ENCODE peak calls at places on chromosomes 4 and X, in seven cellular contexts. Q is testis; K is CD8-positive, alpha-beta memory T cell; D is heart right ventricle; R is right cardiac atrium; X is MM.1S; L is body of pancreas. S is an unnamed sample. For H3K27me3 and H3K9me3, the result is how much of the 10 kb centered on the place peaks cover.

GRCh38 chr4:64068096-64068495 is 341.2 kb downstream of the TECRL start:
- DNase-seq in Q (no peak), K (no peak), D (no peak), R (no peak), X (no peak), L (no peak), S (peak)

GRCh38 chr4:88592600-88593448 is 544 bp downstream of the HERC3 start:
- DNase-seq in Q (peak), K (peak), D (peak), R (peak), X (peak), L (peak), S (peak)

GRCh38 chrX:149570668-149571067 is 16.6 kb downstream of the MAGEA9B start:
- DNase-seq in Q (no peak), K (no peak), D (no peak), R (no peak), X (no peak), L (no peak), S (peak)

GRCh38 chrX:29299689-29300088 is 712.4 kb downstream of the IL1RAPL1 start:
- DNase-seq in Q (no peak), K (no peak), D (no peak), R (no peak), X (no peak), L (no peak), S (no peak)

GRCh38 chr4:62209757-62210156 is 1009.6 kb downstream of the ADGRL3 start:
- DNase-seq in Q (no peak), K (no peak), D (no peak), R (no peak), X (no peak), L (no peak), S (peak)

GRCh38 chrX:22159071-22159470 is 113.6 kb upstream of the CBLL2 start:
- DNase-seq in Q (no peak), K (no peak), D (no peak), R (no peak), X (no peak), L (no peak), S (peak)

GRCh38 chr4:17511950-17512795 is at the start of gene QDPR:
- DNase-seq in Q (peak), K (peak), D (peak), R (peak), X (peak), L (peak), S (peak)

GRCh38 chr4:37073226-37073840 is 171.2 kb upstream of the NWD2 start:
- DNase-seq in Q (no peak), K (no peak), D (no peak), R (no peak), X (no peak), L (no peak), S (peak)

GRCh38 chrX:39759526-39760224 is 338.1 kb downstream of the BCOR start:
- DNase-seq in Q (peak), K (no peak), D (peak), R (peak), X (no peak), L (peak), S (peak)

GRCh38 chrX:1537031-1537715 is at the start of gene P2RY8:
- DNase-seq in Q (peak), K (peak), D (peak), R (peak), X (peak), L (peak), S (peak)

GRCh38 chr4:44157611-44158277 is 290.9 kb downstream of the KCTD8 start:
- DNase-seq in Q (no peak), K (no peak), D (no peak), R (no peak), X (no peak), L (no peak), S (peak)

GRCh38 chrX:124388562-124388961 is 42.2 kb downstream of the SH2D1A start:
- DNase-seq in Q (peak), K (peak), D (peak), R (peak), X (peak), L (peak), S (peak)

GRCh38 chr4:76896731-76897521 is 1.0 kb downstream of the SOWAHB start:
- DNase-seq in Q (peak), K (no peak), D (peak), R (peak), X (peak), L (peak), S (no peak)

GRCh38 chr4:139082750-139083532 is 67.4 kb downstream of the NOCT start:
- DNase-seq in Q (peak), K (peak), D (peak), R (peak), X (peak), L (peak), S (peak)

GRCh38 chr4:55742655-55743191 is 76.9 kb upstream of the EXOC1L start:
- DNase-seq in Q (peak), K (no peak), D (no peak), R (no peak), X (no peak), L (no peak), S (peak)

GRCh38 chr4:84568496-84568895 is 14.4 kb upstream of the CDS1 start:
- DNase-seq in Q (no peak), K (no peak), D (no peak), R (no peak), X (no peak), L (no peak), S (peak)

GRCh38 chr4:121541696-121542095 is 155.1 kb downstream of the ANXA5 start:
- DNase-seq in Q (no peak), K (no peak), D (no peak), R (no peak), X (no peak), L (no peak), S (no peak)

GRCh38 chrX:16839852-16840460 is 30.2 kb downstream of the RBBP7 start:
- DNase-seq in Q (no peak), K (no peak), D (no peak), R (no peak), X (no peak), L (no peak), S (peak)

GRCh38 chrX:53656845-53657244 is 29.7 kb downstream of the HUWE1 start:
- DNase-seq in Q (no peak), K (no peak), D (no peak), R (no peak), X (no peak), L (no peak), S (no peak)

GRCh38 chrX:44874481-44875184 is 1.6 kb downstream of the KDM6A start:
- DNase-seq in Q (peak), K (peak), D (no peak), R (no peak), X (peak), L (peak), S (peak)

GRCh38 chr4:156870166-156870565 is 101.4 kb downstream of the PDGFC start:
- DNase-seq in Q (no peak), K (no peak), D (no peak), R (no peak), X (no peak), L (no peak), S (no peak)

GRCh38 chrX:118347131-118347530 is 1.2 kb downstream of the WDR44 start:
- DNase-seq in Q (no peak), K (no peak), D (no peak), R (no peak), X (peak), L (peak), S (no peak)

GRCh38 chrX:72060196-72060974 is 71.3 kb downstream of the RTL5 start:
- DNase-seq in Q (no peak), K (no peak), D (no peak), R (no peak), X (no peak), L (peak), S (peak)

GRCh38 chr4:108483077-108483476 is 137.3 kb upstream of the RPL34 start:
- DNase-seq in Q (no peak), K (no peak), D (no peak), R (no peak), X (peak), L (no peak), S (peak)

GRCh38 chr4:3767569-3768288 is 1.5 kb downstream of the ADRA2C start:
- DNase-seq in Q (peak), K (no peak), D (no peak), R (peak), X (no peak), L (peak), S (no peak)

GRCh38 chr4:187176261-187176910 is 452.7 kb upstream of the FAT1 start:
- DNase-seq in Q (no peak), K (no peak), D (no peak), R (peak), X (no peak), L (no peak), S (no peak)

GRCh38 chr4:25916870-25917269 is 2.9 kb downstream of the SMIM20 start:
- DNase-seq in Q (no peak), K (no peak), D (no peak), R (no peak), X (no peak), L (no peak), S (no peak)

GRCh38 chr4:109682875-109683274 is 20.4 kb downstream of the CASP6 start:
- DNase-seq in Q (no peak), K (no peak), D (no peak), R (no peak), X (no peak), L (no peak), S (no peak)

GRCh38 chr4:51932684-51933083 is 87.5 kb downstream of the LRRC66 start:
- DNase-seq in Q (no peak), K (no peak), D (no peak), R (no peak), X (no peak), L (peak), S (no peak)

GRCh38 chrX:153582896-153583295 is 16.0 kb downstream of the CCNQ start:
- DNase-seq in Q (no peak), K (peak), D (peak), R (peak), X (peak), L (peak), S (peak)

GRCh38 chrX:34809096-34809495 is 133.5 kb upstream of the FAM47B start:
- DNase-seq in Q (no peak), K (no peak), D (no peak), R (no peak), X (no peak), L (no peak), S (no peak)

GRCh38 chr4:183078634-183079033 is 20.4 kb upstream of the WWC2 start:
- DNase-seq in Q (peak), K (no peak), D (no peak), R (no peak), X (no peak), L (no peak), S (no peak)

GRCh38 chrX:51496501-51497291 is at the start of gene NUDT11:
- DNase-seq in Q (peak), K (no peak), D (peak), R (peak), X (peak), L (peak), S (peak)

GRCh38 chrX:134625315-134625718 is 33.0 kb downstream of the PLAC1 start:
- DNase-seq in Q (no peak), K (no peak), D (peak), R (peak), X (no peak), L (no peak), S (no peak)

DNA sequence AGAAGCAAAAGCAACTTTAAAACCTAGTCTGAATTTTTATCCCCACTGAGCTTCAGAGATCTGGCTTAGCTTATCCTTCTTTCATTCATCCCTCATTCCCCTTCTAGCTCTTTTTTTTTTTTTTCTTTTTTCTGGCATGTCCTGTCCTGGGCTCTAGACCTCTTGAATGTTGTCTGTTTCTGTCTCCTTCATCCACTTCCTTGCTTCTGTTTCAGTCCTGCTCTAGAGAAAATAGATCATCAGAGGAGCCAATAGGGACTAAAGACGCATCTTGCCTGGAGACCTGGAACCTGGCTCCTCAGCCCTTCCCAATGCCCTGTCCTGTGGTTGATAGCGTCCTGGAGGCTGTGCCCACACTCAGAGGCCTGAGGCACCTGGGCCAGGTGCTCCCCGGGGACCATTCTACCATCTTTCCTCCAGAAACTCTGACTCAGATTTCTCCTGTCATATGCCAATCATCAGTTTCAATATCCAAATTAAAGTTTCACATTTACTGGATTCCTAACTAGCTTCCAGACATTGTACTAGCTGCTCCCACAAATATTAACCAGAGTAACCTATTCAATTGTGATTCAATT is 115.7 kb upstream of the GATB start:
- DNase-seq in Q (no peak), K (no peak), D (no peak), R (no peak), X (no peak), L (no peak), S (no peak)
- H3K27me3 ChIP-seq in Q (under half), K (under half), D (under half), R (under half), X (under half), L (under half), S (under half)

GRCh38 chr4:169283114-169283509 is 12.4 kb upstream of the SH3RF1 start:
- DNase-seq in Q (no peak), K (no peak), D (no peak), R (no peak), X (no peak), L (no peak), S (no peak)
- H3K9me3 ChIP-seq in Q (under half), K (under half), D (under half), R (under half), X (under half), L (under half), S (under half)

GRCh38 chr4:13527983-13528822 is 16.1 kb downstream of the NKX3-2 start:
- DNase-seq in Q (no peak), K (no peak), D (no peak), R (no peak), X (peak), L (no peak), S (no peak)

GRCh38 chr4:13526658-13527057 is 17.6 kb downstream of the NKX3-2 start:
- DNase-seq in Q (no peak), K (no peak), D (no peak), R (no peak), X (no peak), L (no peak), S (no peak)

GRCh38 chr4:13528823-13529129 is 15.5 kb downstream of the NKX3-2 start:
- DNase-seq in Q (no peak), K (no peak), D (no peak), R (no peak), X (peak), L (no peak), S (no peak)

GRCh38 chr4:13525606-13526281 is 18.6 kb downstream of the NKX3-2 start:
- DNase-seq in Q (no peak), K (no peak), D (no peak), R (no peak), X (no peak), L (no peak), S (peak)

GRCh38 chr4:13527192-13527982 is 16.9 kb downstream of the NKX3-2 start:
- DNase-seq in Q (no peak), K (no peak), D (no peak), R (no peak), X (no peak), L (no peak), S (no peak)
- H3K27me3 ChIP-seq in Q (under half), K (half or more), D (half or more), R (under half), X (under half), L (under half), S (under half)

GRCh38 chrX:47446971-47447370 is 36.1 kb downstream of the ZNF41 start:
- DNase-seq in Q (no peak), K (no peak), D (no peak), R (no peak), X (no peak), L (no peak), S (no peak)

GRCh38 chrX:47456080-47456479 is 26.9 kb downstream of the ZNF41 start:
- DNase-seq in Q (no peak), K (no peak), D (peak), R (peak), X (no peak), L (no peak), S (no peak)

GRCh38 chrX:47447607-47448006 is 35.4 kb downstream of the ZNF41 start:
- DNase-seq in Q (no peak), K (no peak), D (no peak), R (no peak), X (no peak), L (no peak), S (no peak)

GRCh38 chrX:47448165-47448806 is 34.7 kb downstream of the ZNF41 start:
- DNase-seq in Q (no peak), K (no peak), D (no peak), R (no peak), X (no peak), L (no peak), S (no peak)

GRCh38 chrX:47452112-47452511 is 30.9 kb downstream of the ZNF41 start:
- DNase-seq in Q (no peak), K (no peak), D (no peak), R (no peak), X (no peak), L (no peak), S (no peak)
- H3K9me3 ChIP-seq in Q (under half), K (under half), D (under half), R (under half), X (under half), L (under half), S (under half)

DNA sequence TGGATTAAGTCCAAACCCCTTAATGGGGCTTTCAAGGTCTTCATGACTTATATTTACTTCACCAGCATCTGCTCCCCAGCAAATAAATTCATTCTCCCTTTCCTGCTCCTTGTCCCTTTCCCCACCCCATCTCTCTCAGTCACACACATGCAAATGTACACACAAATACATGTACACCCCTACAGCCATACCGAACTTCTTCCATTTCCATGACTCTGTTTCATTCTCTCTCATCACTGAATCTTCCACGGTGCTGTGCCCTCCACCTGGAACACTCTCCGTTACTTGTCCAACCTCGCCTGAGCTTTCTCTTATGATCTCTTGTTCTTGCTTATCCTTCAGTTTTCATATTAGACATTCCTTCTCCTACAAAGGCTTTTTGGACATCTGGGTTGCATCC is 22.0 kb upstream of the RPA4 start:
- DNase-seq in Q (no peak), K (no peak), D (no peak), R (no peak), X (no peak), L (no peak), S (no peak)
- H3K27me3 ChIP-seq in Q (under half), K (under half), D (under half), R (under half), X (under half), L (under half), S (under half)

GRCh38 chrX:10233173-10233572 is 76.4 kb downstream of the CLCN4 start:
- DNase-seq in Q (no peak), K (no peak), D (no peak), R (no peak), X (no peak), L (no peak), S (peak)
- H3K9me3 ChIP-seq in Q (under half), K (under half), D (under half), R (under half), X (under half), L (under half), S (under half)

DNA sequence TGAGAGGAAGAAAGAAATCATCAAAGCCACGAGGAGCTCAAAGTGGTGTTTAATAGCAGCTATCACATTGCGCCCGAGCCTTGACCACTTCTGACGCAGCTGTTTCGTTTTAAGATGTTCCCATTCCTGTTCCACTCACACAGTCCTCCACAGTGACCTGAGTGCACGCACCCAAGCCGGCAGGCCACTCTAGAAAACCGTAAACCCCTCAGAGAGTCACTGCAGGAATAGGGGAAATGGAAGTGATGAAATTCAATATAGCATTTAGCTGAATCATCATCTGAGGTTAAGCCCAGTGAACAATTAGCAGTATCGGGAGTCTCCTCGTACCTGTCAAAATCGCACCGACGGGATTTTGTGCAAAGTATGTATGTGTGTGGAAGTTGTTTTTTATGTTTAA is 17.9 kb upstream of the HAND2 start:
- DNase-seq in Q (no peak), K (no peak), D (no peak), R (no peak), X (no peak), L (no peak), S (no peak)
- H3K27me3 ChIP-seq in Q (under half), K (under half), D (under half), R (under half), X (under half), L (under half), S (under half)

DNA sequence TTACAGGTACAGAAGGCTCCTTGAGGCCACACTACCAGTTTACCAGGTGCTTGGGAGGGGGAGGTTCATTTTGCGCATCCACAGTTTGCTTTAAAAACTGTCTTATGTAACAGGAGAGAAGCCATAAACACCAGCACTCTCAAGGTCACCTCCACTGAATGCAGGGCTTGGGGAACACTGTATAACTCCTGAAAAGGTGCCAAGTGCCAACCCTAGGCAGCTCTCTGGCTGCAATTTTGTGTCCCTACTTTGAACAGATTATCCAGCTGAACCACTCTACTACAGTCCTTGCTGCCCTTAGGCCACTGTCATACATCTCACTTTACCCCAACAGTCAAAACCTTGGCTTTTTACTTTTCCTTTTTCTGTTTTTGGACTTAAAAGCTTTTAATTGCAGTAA is 507.9 kb downstream of the SMARCA1 start:
- DNase-seq in Q (no peak), K (no peak), D (no peak), R (no peak), X (no peak), L (no peak), S (no peak)
- H3K9me3 ChIP-seq in Q (under half), K (under half), D (under half), R (under half), X (under half), L (under half), S (under half)

DNA sequence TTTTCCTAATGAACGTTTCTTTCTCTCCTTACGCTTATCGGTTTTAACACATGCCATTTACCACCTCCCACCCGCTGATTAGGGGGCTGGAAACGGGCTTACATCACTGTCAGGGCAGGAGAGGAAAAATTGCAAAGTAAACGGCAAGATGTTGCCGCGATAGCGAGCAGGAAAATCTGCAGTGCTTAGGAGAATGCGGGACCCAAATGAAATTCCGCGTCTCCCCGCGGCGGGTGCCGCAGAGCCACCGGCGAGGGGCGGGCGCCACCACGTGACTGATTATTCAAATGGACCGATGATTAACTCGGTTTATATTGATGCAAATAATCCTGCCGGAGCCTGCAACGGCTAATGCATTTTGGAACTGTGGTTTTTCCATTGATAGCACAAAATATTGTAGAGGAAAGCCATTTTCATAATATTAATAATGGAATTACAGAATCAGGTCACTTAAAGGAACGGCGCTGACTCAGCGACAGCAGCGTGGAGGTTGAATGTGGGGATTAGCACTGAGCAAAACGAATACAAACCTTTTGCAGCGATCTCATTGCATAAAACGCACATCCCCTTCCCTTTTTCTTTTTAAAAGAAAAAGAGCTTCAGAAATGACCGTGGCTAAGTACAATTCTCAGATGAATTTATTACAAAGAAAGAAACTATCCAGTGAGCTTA is 224.2 kb downstream of the STIM2 start:
- DNase-seq in Q (peak), K (no peak), D (no peak), R (peak), X (peak), L (peak), S (peak)
- H3K27me3 ChIP-seq in Q (under half), K (under half), D (half or more), R (under half), X (under half), L (under half), S (under half)

S was measured in SJCRH30.